ENCODE peak calls at places on chromosomes 16 and 17, in eight cellular contexts. I is fibroblast of the aortic adventitia, X is dorsolateral prefrontal cortex, F is WTC11, W is PC-9, Z is pancreas, M is prostate gland, S is thoracic aorta. G is an unnamed sample.

GRCh38 chr17:40021471-40021961 is 6.3 kb downstream of the CSF3 start:
- DNase-seq in I (peak), X (no peak), F (no peak), W (peak), Z (no peak), M (no peak), S (no peak), G (no peak)

GRCh38 chr16:68744744-68745280 is 7.7 kb downstream of the CDH1 start:
- DNase-seq in I (no peak), X (no peak), F (peak), W (peak), Z (peak), M (peak), S (no peak), G (peak)

GRCh38 chr17:72702998-72703397 is 389.5 kb downstream of the SLC39A11 start:
- DNase-seq in I (no peak), X (no peak), F (no peak), W (no peak), Z (no peak), M (no peak), S (no peak), G (no peak)

GRCh38 chr17:10616502-10617119 is 40.5 kb downstream of the MYH3 start:
- DNase-seq in I (peak), X (peak), F (peak), W (peak), Z (peak), M (peak), S (peak), G (peak)

GRCh38 chr16:27773344-27773743 is 223.4 kb downstream of the KATNIP start:
- DNase-seq in I (no peak), X (no peak), F (no peak), W (no peak), Z (no peak), M (no peak), S (no peak), G (no peak)

GRCh38 chr17:28379814-28380571 is 8.5 kb downstream of the SARM1 start:
- DNase-seq in I (peak), X (no peak), F (no peak), W (peak), Z (no peak), M (no peak), S (no peak), G (no peak)

GRCh38 chr17:29664743-29665479 is 42.2 kb upstream of the CORO6 start:
- DNase-seq in I (peak), X (no peak), F (no peak), W (peak), Z (no peak), M (no peak), S (no peak), G (no peak)

GRCh38 chr16:11700264-11701029 is 32.2 kb downstream of the SNN start:
- DNase-seq in I (no peak), X (no peak), F (no peak), W (no peak), Z (no peak), M (no peak), S (no peak), G (no peak)

GRCh38 chr17:58156839-58157803 is 8.9 kb downstream of the OR4D1 start:
- DNase-seq in I (no peak), X (peak), F (peak), W (no peak), Z (no peak), M (no peak), S (no peak), G (peak)

GRCh38 chr16:89670496-89671431 is 13.1 kb downstream of the SPATA33 start:
- DNase-seq in I (peak), X (no peak), F (no peak), W (no peak), Z (no peak), M (no peak), S (no peak), G (no peak)

GRCh38 chr17:69757794-69758430 is 317.1 kb upstream of the KCNJ16 start:
- DNase-seq in I (peak), X (no peak), F (no peak), W (no peak), Z (no peak), M (no peak), S (no peak), G (no peak)

GRCh38 chr17:41619162-41619933 is 5.0 kb downstream of the KRT17 start:
- DNase-seq in I (no peak), X (peak), F (no peak), W (no peak), Z (no peak), M (no peak), S (no peak), G (no peak)

GRCh38 chr17:70621593-70621992 is 452.3 kb downstream of the KCNJ2 start:
- DNase-seq in I (no peak), X (peak), F (no peak), W (no peak), Z (no peak), M (no peak), S (no peak), G (no peak)

GRCh38 chr16:66161942-66162341 is 204.5 kb upstream of the CDH5 start:
- DNase-seq in I (no peak), X (no peak), F (no peak), W (no peak), Z (no peak), M (no peak), S (no peak), G (no peak)

GRCh38 chr16:9090101-9090959 is 1.1 kb upstream of the HAPSTR1 start:
- DNase-seq in I (no peak), X (peak), F (peak), W (no peak), Z (peak), M (peak), S (no peak), G (peak)

GRCh38 chr17:64039106-64039400 is 18.6 kb upstream of the ICAM2 start:
- DNase-seq in I (no peak), X (no peak), F (no peak), W (no peak), Z (no peak), M (no peak), S (no peak), G (no peak)

GRCh38 chr16:27445502-27446175 is 43.7 kb downstream of the IL21R start:
- DNase-seq in I (no peak), X (no peak), F (no peak), W (no peak), Z (no peak), M (no peak), S (no peak), G (peak)

GRCh38 chr17:79027925-79028491 is 4.0 kb downstream of the C1QTNF1 start:
- DNase-seq in I (peak), X (no peak), F (no peak), W (peak), Z (no peak), M (no peak), S (no peak), G (peak)

GRCh38 chr16:30052671-30053372 is 12.7 kb upstream of the ALDOA start:
- DNase-seq in I (peak), X (peak), F (peak), W (peak), Z (peak), M (peak), S (peak), G (peak)

GRCh38 chr16:28987170-28987853 is 2.5 kb downstream of the LAT start:
- DNase-seq in I (no peak), X (no peak), F (no peak), W (no peak), Z (no peak), M (no peak), S (no peak), G (no peak)

GRCh38 chr17:82127704-82128103 is 29.7 kb upstream of the FASN start:
- DNase-seq in I (no peak), X (no peak), F (no peak), W (no peak), Z (no peak), M (no peak), S (no peak), G (no peak)

GRCh38 chr17:13735444-13735843 is 133.7 kb upstream of the HS3ST3A1 start:
- DNase-seq in I (no peak), X (no peak), F (peak), W (no peak), Z (no peak), M (no peak), S (no peak), G (no peak)

GRCh38 chr16:56263711-56264608 is 72.7 kb downstream of the GNAO1 start:
- DNase-seq in I (no peak), X (peak), F (no peak), W (no peak), Z (no peak), M (no peak), S (no peak), G (peak)

GRCh38 chr17:45086346-45086745 is 25.2 kb downstream of the NMT1 start:
- DNase-seq in I (no peak), X (no peak), F (no peak), W (no peak), Z (no peak), M (no peak), S (no peak), G (no peak)

GRCh38 chr17:29663155-29663554 is 40.4 kb upstream of the CORO6 start:
- DNase-seq in I (peak), X (no peak), F (no peak), W (peak), Z (no peak), M (no peak), S (no peak), G (no peak)

GRCh38 chr17:45784583-45785372 is 658 bp downstream of the CRHR1 start:
- DNase-seq in I (no peak), X (peak), F (peak), W (no peak), Z (peak), M (peak), S (no peak), G (no peak)

GRCh38 chr17:73368085-73368631 is 56.4 kb upstream of the CDC42EP4 start:
- DNase-seq in I (no peak), X (no peak), F (no peak), W (no peak), Z (no peak), M (no peak), S (no peak), G (no peak)

GRCh38 chr16:68732068-68732680 is 4.9 kb upstream of the CDH1 start:
- DNase-seq in I (peak), X (no peak), F (peak), W (peak), Z (peak), M (peak), S (no peak), G (peak)

GRCh38 chr16:89605186-89605970 is 8.1 kb upstream of the DPEP1 start:
- DNase-seq in I (no peak), X (no peak), F (no peak), W (no peak), Z (no peak), M (no peak), S (no peak), G (no peak)

GRCh38 chr16:27449434-27450188 is 47.6 kb downstream of the IL21R start:
- DNase-seq in I (no peak), X (no peak), F (no peak), W (no peak), Z (no peak), M (no peak), S (no peak), G (no peak)

GRCh38 chr17:491086-492014 is 138.7 kb upstream of the RPH3AL start:
- DNase-seq in I (peak), X (no peak), F (peak), W (peak), Z (peak), M (peak), S (no peak), G (peak)

DNA sequence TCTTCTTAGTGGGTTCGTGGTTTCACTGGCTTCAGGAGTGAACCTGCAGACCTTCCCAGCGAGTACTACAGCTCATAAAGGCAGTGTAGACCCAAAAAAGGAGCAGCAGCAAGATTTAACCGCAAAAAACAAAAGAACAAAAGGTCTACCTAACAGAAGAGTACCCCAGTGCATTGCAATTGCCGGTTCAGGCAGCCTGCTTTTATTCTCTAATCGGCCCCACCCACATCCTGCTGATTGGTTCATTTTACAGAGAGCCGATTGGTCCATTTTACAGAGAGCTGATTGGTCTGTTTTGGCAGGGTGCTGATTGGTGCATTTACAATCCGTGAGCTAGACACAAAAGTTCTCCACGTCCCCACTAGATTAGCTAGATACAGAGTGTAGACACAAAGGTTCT is 2.0 kb upstream of the ARRB2 start:
- DNase-seq in I (no peak), X (peak), F (peak), W (no peak), Z (no peak), M (no peak), S (no peak), G (no peak)
- TF ChIP-seq CTCF in I (no peak), X (no peak), F (no peak), W (no peak), Z (no peak), M (no peak), S (no peak), G (no peak)

GRCh38 chr16:75401697-75402096 is 31.6 kb downstream of the CFDP1 start:
- DNase-seq in I (no peak), X (no peak), F (no peak), W (no peak), Z (no peak), M (no peak), S (no peak), G (no peak)
- TF ChIP-seq CTCF in I (no peak), X (no peak), F (no peak), W (no peak), Z (no peak), M (no peak), S (no peak), G (no peak)

GRCh38 chr16:3482659-3483241 is 12.5 kb downstream of the C16orf90 start:
- DNase-seq in I (no peak), X (no peak), F (no peak), W (no peak), Z (no peak), M (no peak), S (no peak), G (peak)

GRCh38 chr16:3479654-3480216 is 15.6 kb downstream of the C16orf90 start:
- DNase-seq in I (no peak), X (no peak), F (no peak), W (no peak), Z (no peak), M (no peak), S (no peak), G (peak)

GRCh38 chr16:3480901-3481695 is 14.2 kb downstream of the C16orf90 start:
- DNase-seq in I (no peak), X (no peak), F (peak), W (no peak), Z (no peak), M (no peak), S (no peak), G (peak)

GRCh38 chr16:3484328-3485096 is 10.8 kb downstream of the C16orf90 start:
- DNase-seq in I (no peak), X (no peak), F (no peak), W (no peak), Z (no peak), M (no peak), S (no peak), G (peak)

DNA sequence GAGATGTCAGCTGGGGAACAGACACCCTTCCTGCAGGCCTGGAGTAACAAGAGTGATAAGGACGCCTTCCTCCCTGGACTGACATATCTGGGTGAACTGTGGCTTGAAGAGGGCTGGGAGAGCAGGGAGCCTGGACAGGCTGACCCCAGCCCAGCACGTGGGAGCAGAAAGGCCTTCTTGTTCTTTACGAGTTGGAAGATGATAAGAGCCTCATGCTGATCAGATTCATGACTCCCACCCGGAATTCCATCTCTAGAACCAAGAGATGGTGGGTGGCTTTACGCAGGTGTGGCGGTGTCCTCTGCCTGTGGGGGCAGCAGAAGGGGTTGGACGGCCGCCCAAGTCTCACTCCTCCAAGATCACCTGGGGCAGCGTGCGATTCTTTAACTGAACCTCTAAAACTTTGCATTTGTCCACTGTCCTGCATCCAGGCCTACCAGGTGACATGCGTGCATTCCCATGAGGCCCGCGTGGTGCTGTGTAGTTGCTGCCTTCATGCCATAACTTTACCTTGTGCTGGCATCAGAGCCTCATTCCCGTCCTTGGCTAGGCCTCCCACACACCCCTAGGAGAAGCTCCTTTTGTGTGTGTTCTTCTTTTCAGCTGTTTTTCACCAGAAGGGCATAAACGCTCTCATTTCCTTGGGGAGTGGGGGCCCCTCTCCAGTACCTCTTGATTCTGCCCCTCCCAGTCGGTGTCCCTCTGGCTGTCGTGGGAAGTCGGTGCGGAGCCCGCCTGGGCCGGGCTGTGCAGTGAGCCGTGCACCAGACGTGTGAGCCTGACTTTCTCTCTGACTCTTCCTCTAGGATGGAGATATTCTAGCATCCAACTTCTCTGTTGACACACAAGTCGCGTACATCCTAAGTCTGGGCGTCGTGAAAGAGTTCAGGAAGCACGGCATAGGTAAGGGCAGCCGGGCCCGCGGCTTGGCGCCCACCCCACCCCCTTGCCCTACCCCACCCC is 13.3 kb downstream of the C16orf90 start:
- DNase-seq in I (no peak), X (no peak), F (no peak), W (no peak), Z (no peak), M (no peak), S (no peak), G (peak)
- TF ChIP-seq CTCF in I (no peak), X (no peak), F (no peak), W (no peak), Z (no peak), M (no peak), S (no peak), G (no peak)

GRCh38 chr17:76193616-76194015 is 46.7 kb downstream of the RNF157 start:
- DNase-seq in I (no peak), X (no peak), F (no peak), W (no peak), Z (no peak), M (no peak), S (no peak), G (no peak)
- TF ChIP-seq CTCF in I (no peak), X (no peak), F (no peak), W (no peak), Z (no peak), M (no peak), S (no peak), G (no peak)

G was measured in kidney.